ENCODE peak calls at places on chromosome 3, in five cellular contexts. Q, H, B, A and U are unnamed samples.

GRCh38 chr3:16484216-16484615 is 29.3 kb downstream of the RFTN1 start:
- DNase-seq in Q (peak), H (peak), B (no peak), A (no peak), U (no peak)

GRCh38 chr3:138914870-138915502 is 32.0 kb downstream of the FOXL2 start:
- DNase-seq in Q (peak), H (no peak), B (no peak), A (no peak), U (no peak)

GRCh38 chr3:79994397-79994796 is 226.6 kb upstream of the ROBO1 start:
- DNase-seq in Q (no peak), H (no peak), B (no peak), A (no peak), U (no peak)

GRCh38 chr3:46422617-46423016 is 15.6 kb downstream of the CCRL2 start:
- DNase-seq in Q (peak), H (no peak), B (no peak), A (no peak), U (no peak)

GRCh38 chr3:73086071-73086494 is 24.6 kb downstream of the EBLN2 start:
- DNase-seq in Q (peak), H (peak), B (peak), A (no peak), U (peak)

GRCh38 chr3:99536555-99537314 is 101.7 kb upstream of the COL8A1 start:
- DNase-seq in Q (peak), H (peak), B (no peak), A (no peak), U (no peak)

GRCh38 chr3:6726811-6727210 is 134.1 kb upstream of the GRM7 start:
- DNase-seq in Q (no peak), H (no peak), B (no peak), A (no peak), U (no peak)

GRCh38 chr3:72398781-72399180 is 449.5 kb downstream of the SHQ1 start:
- DNase-seq in Q (no peak), H (no peak), B (no peak), A (no peak), U (no peak)

GRCh38 chr3:36312351-36312750 is 68.0 kb upstream of the STAC start:
- DNase-seq in Q (no peak), H (no peak), B (no peak), A (no peak), U (no peak)

GRCh38 chr3:36969085-36969484 is 23.8 kb downstream of the EPM2AIP1 start:
- DNase-seq in Q (no peak), H (no peak), B (no peak), A (no peak), U (no peak)

GRCh38 chr3:49804141-49805041 is 1.3 kb downstream of the INKA1 start:
- DNase-seq in Q (no peak), H (no peak), B (no peak), A (no peak), U (peak)

GRCh38 chr3:139309046-139309660 is 34.7 kb upstream of the MRPS22 start:
- DNase-seq in Q (no peak), H (no peak), B (no peak), A (no peak), U (no peak)

GRCh38 chr3:189270248-189270832 is 98.6 kb downstream of the TPRG1 start:
- DNase-seq in Q (peak), H (peak), B (peak), A (peak), U (peak)

GRCh38 chr3:181326637-181327223 is 337.2 kb upstream of the DNAJC19 start:
- DNase-seq in Q (peak), H (peak), B (peak), A (no peak), U (no peak)

GRCh38 chr3:77232557-77232956 is 192.7 kb downstream of the ROBO2 start:
- DNase-seq in Q (no peak), H (no peak), B (no peak), A (no peak), U (no peak)

GRCh38 chr3:183265713-183266417 is 12.8 kb downstream of the B3GNT5 start:
- DNase-seq in Q (peak), H (peak), B (no peak), A (no peak), U (no peak)

GRCh38 chr3:60190073-60190472 is 1061.2 kb downstream of the FHIT start:
- DNase-seq in Q (no peak), H (no peak), B (no peak), A (no peak), U (no peak)

GRCh38 chr3:157029365-157029790 is 130.6 kb downstream of the CCNL1 start:
- DNase-seq in Q (no peak), H (no peak), B (no peak), A (no peak), U (no peak)

GRCh38 chr3:120284702-120285507 is at the start of gene GPR156:
- DNase-seq in Q (no peak), H (peak), B (peak), A (no peak), U (no peak)

GRCh38 chr3:69822501-69822900 is 83.2 kb downstream of the MITF start:
- DNase-seq in Q (no peak), H (peak), B (no peak), A (no peak), U (no peak)

GRCh38 chr3:69558912-69559311 is 173.0 kb upstream of the FRMD4B start:
- DNase-seq in Q (peak), H (peak), B (no peak), A (no peak), U (no peak)

GRCh38 chr3:157467165-157467564 is 30.5 kb downstream of the PTX3 start:
- DNase-seq in Q (peak), H (peak), B (no peak), A (no peak), U (no peak)

GRCh38 chr3:151171145-151171544 is 31.9 kb downstream of the GPR171 start:
- DNase-seq in Q (no peak), H (no peak), B (no peak), A (no peak), U (no peak)

GRCh38 chr3:187839422-187839821 is 94.2 kb upstream of the BCL6 start:
- DNase-seq in Q (no peak), H (no peak), B (no peak), A (no peak), U (no peak)

GRCh38 chr3:12405432-12406272 is 78.6 kb upstream of the TSEN2 start:
- DNase-seq in Q (peak), H (no peak), B (no peak), A (peak), U (no peak)

GRCh38 chr3:88013592-88013991 is 45.2 kb downstream of the CGGBP1 start:
- DNase-seq in Q (no peak), H (no peak), B (no peak), A (no peak), U (no peak)

GRCh38 chr3:39801216-39801615 is 8.2 kb upstream of the MYRIP start:
- DNase-seq in Q (no peak), H (no peak), B (no peak), A (no peak), U (no peak)

GRCh38 chr3:190564175-190564574 is 50.3 kb downstream of the IL1RAP start:
- DNase-seq in Q (no peak), H (no peak), B (no peak), A (no peak), U (no peak)

GRCh38 chr3:65971281-65972252 is 67.2 kb downstream of the MAGI1 start:
- DNase-seq in Q (no peak), H (no peak), B (no peak), A (no peak), U (no peak)

GRCh38 chr3:141795719-141796435 is 32.7 kb downstream of the GRK7 start:
- DNase-seq in Q (peak), H (peak), B (no peak), A (peak), U (no peak)

GRCh38 chr3:197168606-197169005 is 129.8 kb downstream of the DLG1 start:
- DNase-seq in Q (peak), H (peak), B (no peak), A (no peak), U (no peak)

GRCh38 chr3:172550347-172550943 is 27.2 kb upstream of the TNFSF10 start:
- DNase-seq in Q (peak), H (peak), B (no peak), A (no peak), U (no peak)

GRCh38 chr3:130894130-130894872 is 417 bp downstream of the ATP2C1 start:
- DNase-seq in Q (peak), H (no peak), B (peak), A (peak), U (peak)

GRCh38 chr3:182793663-182794454 is 555 bp downstream of the ATP11B start:
- DNase-seq in Q (peak), H (peak), B (peak), A (peak), U (peak)

DNA sequence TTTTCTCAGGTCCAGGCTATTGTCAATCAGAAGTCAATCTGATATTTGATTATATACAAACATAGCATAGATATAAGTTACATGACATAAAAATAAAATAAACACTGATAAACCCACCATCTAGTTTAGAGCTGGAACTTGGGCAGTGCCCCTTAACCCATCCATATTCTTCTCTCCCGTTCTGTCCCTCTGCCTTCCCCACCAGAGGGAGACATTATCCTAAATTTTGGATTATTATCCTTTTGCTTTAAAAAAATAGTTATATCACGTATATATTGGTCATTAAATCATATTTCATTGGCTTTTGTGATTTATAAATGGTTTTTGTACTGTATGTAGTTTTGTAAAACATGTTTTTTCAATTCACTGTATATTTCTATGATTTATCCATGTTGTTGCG is 107.9 kb downstream of the GMPS start:
- DNase-seq in Q (no peak), H (no peak), B (no peak), A (no peak), U (no peak)
- TF ChIP-seq CTCF in Q (peak), H (peak), B (peak), A (peak), U (peak)

GRCh38 chr3:124982855-124983254 is 48.3 kb upstream of the MUC13 start:
- DNase-seq in Q (no peak), H (no peak), B (no peak), A (no peak), U (no peak)

GRCh38 chr3:124984754-124985153 is 50.2 kb upstream of the MUC13 start:
- DNase-seq in Q (no peak), H (no peak), B (no peak), A (no peak), U (no peak)

GRCh38 chr3:124981472-124981871 is 46.9 kb upstream of the MUC13 start:
- DNase-seq in Q (no peak), H (no peak), B (no peak), A (no peak), U (no peak)

GRCh38 chr3:124985358-124985757 is 50.8 kb upstream of the MUC13 start:
- DNase-seq in Q (peak), H (peak), B (no peak), A (no peak), U (no peak)

GRCh38 chr3:124986153-124987143 is 51.9 kb upstream of the MUC13 start:
- DNase-seq in Q (peak), H (peak), B (no peak), A (no peak), U (peak)
- TF ChIP-seq CTCF in Q (peak), H (peak), B (peak), A (peak), U (peak)

GRCh38 chr3:128207953-128208352 is 54.7 kb downstream of the EEFSEC start:
- DNase-seq in Q (no peak), H (no peak), B (no peak), A (no peak), U (no peak)
- TF ChIP-seq CTCF in Q (no peak), H (no peak), B (no peak), A (no peak), U (no peak)

DNA sequence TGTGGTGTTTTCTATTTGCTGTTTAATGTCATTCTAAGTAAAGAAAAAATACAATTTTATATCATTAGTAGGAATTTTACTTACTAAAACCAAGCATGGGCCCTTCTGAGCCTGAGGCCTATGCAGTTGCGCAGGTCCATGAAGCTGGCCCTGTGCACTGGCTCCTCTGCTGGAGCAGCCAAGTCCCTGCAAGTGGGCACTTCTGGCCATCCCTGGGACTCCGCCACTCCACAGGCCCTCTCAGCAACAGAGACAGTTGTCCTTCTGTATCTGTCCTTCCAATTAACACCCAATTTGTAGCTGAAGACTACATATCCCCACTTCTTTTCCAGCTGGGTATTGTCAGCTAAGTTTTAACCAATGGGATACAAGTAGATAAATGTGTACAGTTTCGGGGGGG is 49.9 kb upstream of the RYK start:
- DNase-seq in Q (no peak), H (no peak), B (peak), A (no peak), U (no peak)
- TF ChIP-seq CTCF in Q (peak), H (peak), B (no peak), A (no peak), U (peak)

GRCh38 chr3:129104498-129105079 is 17.0 kb downstream of the RAB43 start:
- DNase-seq in Q (no peak), H (no peak), B (no peak), A (no peak), U (no peak)

GRCh38 chr3:129107793-129108192 is 13.8 kb downstream of the RAB43 start:
- DNase-seq in Q (no peak), H (no peak), B (no peak), A (no peak), U (no peak)

GRCh38 chr3:129105862-129106261 is 15.7 kb downstream of the RAB43 start:
- DNase-seq in Q (no peak), H (no peak), B (no peak), A (no peak), U (no peak)

GRCh38 chr3:129106866-129107565 is 14.6 kb downstream of the RAB43 start:
- DNase-seq in Q (no peak), H (no peak), B (no peak), A (no peak), U (no peak)

DNA sequence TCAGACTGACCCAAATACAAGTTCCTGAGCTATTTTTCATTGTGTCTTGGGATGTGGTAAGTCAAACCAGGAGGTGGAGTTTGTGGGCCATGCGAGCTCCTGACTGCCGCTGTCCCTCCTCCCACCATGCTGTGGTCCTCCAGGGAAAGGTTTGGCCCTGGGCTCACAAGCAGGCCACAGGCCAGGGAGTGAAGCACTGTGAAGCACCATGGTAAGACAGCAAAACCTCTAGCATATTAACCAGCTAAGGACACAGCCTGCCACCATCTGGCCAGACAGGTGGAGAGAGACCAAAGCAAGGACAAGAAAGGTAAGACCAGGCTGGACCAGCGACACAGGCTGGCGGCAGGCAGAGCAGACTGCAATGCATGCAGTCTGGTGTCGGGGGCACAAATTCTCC is 15.3 kb downstream of the RAB43 start:
- DNase-seq in Q (peak), H (no peak), B (no peak), A (no peak), U (no peak)
- TF ChIP-seq CTCF in Q (no peak), H (no peak), B (no peak), A (no peak), U (no peak)

GRCh38 chr3:24069045-24069444 is 124.0 kb downstream of the NR1D2 start:
- DNase-seq in Q (no peak), H (no peak), B (no peak), A (no peak), U (no peak)
- TF ChIP-seq CTCF in Q (no peak), H (peak), B (peak), A (peak), U (peak)